ENCODE peak calls at places on chromosome 13, in six cellular contexts. Z is head of caudate nucleus, K is NCI-H1436, N is AG10803, C is lower lobe of right lung, B is EL. H is an unnamed sample.

GRCh38 chr13:109007946-109008345 is 378.5 kb downstream of the MYO16 start:
- DNase-seq in K (no peak), C (no peak), B (no peak), Z (no peak), N (no peak), H (no peak)

GRCh38 chr13:103315701-103316100 is 249.5 kb upstream of the SLC10A2 start:
- DNase-seq in B (no peak), Z (no peak), K (no peak), N (no peak), C (no peak), H (no peak)

GRCh38 chr13:30991922-30992321 is 59.5 kb downstream of the TEX26 start:
- DNase-seq in Z (no peak), C (no peak), B (no peak), N (no peak), K (no peak), H (no peak)

GRCh38 chr13:109110159-109110558 is 480.7 kb downstream of the MYO16 start:
- DNase-seq in B (no peak), N (no peak), Z (no peak), C (no peak), K (no peak), H (no peak)

GRCh38 chr13:77584111-77584510 is 48.6 kb downstream of the SCEL start:
- DNase-seq in C (no peak), K (no peak), N (no peak), Z (peak), B (no peak), H (no peak)

GRCh38 chr13:106466691-106467405 is 68.6 kb downstream of the EFNB2 start:
- DNase-seq in N (no peak), Z (no peak), B (no peak), C (no peak), K (no peak), H (no peak)

GRCh38 chr13:50576156-50576555 is 267.3 kb downstream of the DLEU7 start:
- DNase-seq in C (peak), B (no peak), N (peak), Z (no peak), K (no peak), H (peak)

GRCh38 chr13:36420437-36420891 is 11.8 kb upstream of the CCNA1 start:
- DNase-seq in K (peak), C (peak), N (peak), Z (peak), B (peak), H (peak)

GRCh38 chr13:104318121-104318520 is 1251.9 kb upstream of the SLC10A2 start:
- DNase-seq in N (no peak), B (no peak), C (no peak), Z (no peak), K (no peak), H (no peak)

GRCh38 chr13:73702419-73703071 is 431.7 kb downstream of the KLF12 start:
- DNase-seq in Z (no peak), N (no peak), K (no peak), C (no peak), B (no peak), H (no peak)

GRCh38 chr13:35839746-35840273 is 291.4 kb downstream of the DCLK1 start:
- DNase-seq in N (no peak), B (no peak), C (no peak), Z (peak), K (no peak), H (no peak)

GRCh38 chr13:25901460-25902376 is 150.1 kb downstream of the SHISA2 start:
- DNase-seq in Z (no peak), K (no peak), B (peak), C (no peak), N (no peak), H (no peak)

GRCh38 chr13:33633701-33634525 is 184.0 kb upstream of the RFC3 start:
- DNase-seq in B (peak), Z (no peak), N (peak), C (no peak), K (no peak), H (no peak)

GRCh38 chr13:98674968-98675528 is 77.4 kb downstream of the SLC15A1 start:
- DNase-seq in K (no peak), Z (no peak), C (no peak), N (no peak), B (no peak), H (no peak)

GRCh38 chr13:89238496-89238895 is 1567.3 kb downstream of the SLITRK5 start:
- DNase-seq in B (no peak), Z (no peak), C (no peak), N (no peak), K (no peak), H (no peak)

GRCh38 chr13:21014666-21015170 is 46.7 kb downstream of the LATS2 start:
- DNase-seq in B (peak), Z (no peak), K (no peak), N (peak), C (no peak), H (no peak)

GRCh38 chr13:36822786-36823185 is 3.8 kb downstream of the RFXAP start:
- DNase-seq in C (no peak), B (no peak), Z (no peak), N (no peak), K (no peak), H (no peak)

GRCh38 chr13:65959305-65959704 is 1270.8 kb downstream of the PCDH9 start:
- DNase-seq in N (peak), B (peak), Z (no peak), C (no peak), K (no peak), H (no peak)

GRCh38 chr13:32955881-32956594 is 60.2 kb upstream of the KL start:
- DNase-seq in K (no peak), B (no peak), C (no peak), Z (no peak), N (no peak), H (no peak)

GRCh38 chr13:80151016-80151415 is 189.9 kb downstream of the SPRY2 start:
- DNase-seq in B (no peak), N (no peak), C (no peak), Z (no peak), K (no peak), H (no peak)

GRCh38 chr13:28568286-28568685 is 73.4 kb upstream of the FLT1 start:
- DNase-seq in N (peak), K (no peak), B (peak), Z (peak), C (peak), H (no peak)

GRCh38 chr13:39245688-39246087 is 207.4 kb downstream of the NHLRC3 start:
- DNase-seq in N (no peak), K (peak), C (no peak), B (no peak), Z (no peak), H (peak)